ENCODE peak calls at places on chromosome 12, in seven cellular contexts. T, P, W, I, Q, G and K are unnamed samples.

GRCh38 chr12:80142640-80143039 is 43.3 kb downstream of the OTOGL start:
- DNase-seq in T (no peak), P (no peak), W (no peak), I (no peak), Q (no peak), G (no peak), K (no peak)

GRCh38 chr12:112153181-112153899 is 28.0 kb downstream of the TRAFD1 start:
- DNase-seq in T (no peak), P (no peak), W (no peak), I (no peak), Q (no peak), G (no peak), K (no peak)

GRCh38 chr12:113932411-113933196 is 33.5 kb downstream of the RBM19 start:
- DNase-seq in T (no peak), P (no peak), W (no peak), I (peak; percentile 16), Q (no peak), G (peak; percentile 8), K (peak; percentile 41)

GRCh38 chr12:26651566-26652188 is 181.3 kb downstream of the ITPR2 start:
- DNase-seq in T (peak; percentile 75), P (peak; percentile 75), W (peak; percentile 69), I (peak; percentile 89), Q (no peak), G (peak; percentile 78), K (peak; percentile 30)

GRCh38 chr12:64181504-64182291 is 40.4 kb downstream of the KICS2 start:
- DNase-seq in T (peak; percentile 97), P (peak; percentile 16), W (peak; percentile 50), I (peak; percentile 42), Q (no peak), G (peak; percentile 8), K (no peak)

GRCh38 chr12:20438307-20438779 is 70.0 kb downstream of the PDE3A start:
- DNase-seq in T (no peak), P (no peak), W (no peak), I (no peak), Q (no peak), G (no peak), K (no peak)

GRCh38 chr12:117360551-117361311 is 695 bp downstream of the NOS1 start:
- DNase-seq in T (no peak), P (peak; percentile 50), W (peak; percentile 11), I (peak; percentile 70), Q (no peak), G (no peak), K (no peak)

GRCh38 chr12:51318846-51319570 is 5.0 kb downstream of the BIN2 start:
- DNase-seq in T (no peak), P (no peak), W (no peak), I (no peak), Q (no peak), G (no peak), K (no peak)

GRCh38 chr12:13187399-13187798 is 9.1 kb upstream of the EMP1 start:
- DNase-seq in T (no peak), P (no peak), W (no peak), I (no peak), Q (no peak), G (no peak), K (no peak)

GRCh38 chr12:34219046-34219770 is 196.9 kb downstream of the ALG10 start:
- DNase-seq in T (no peak), P (no peak), W (peak; percentile 35), I (peak; percentile 4), Q (no peak), G (no peak), K (no peak)

GRCh38 chr12:612886-613285 is 50.4 kb downstream of the NINJ2 start:
- DNase-seq in T (no peak), P (no peak), W (no peak), I (no peak), Q (no peak), G (no peak), K (no peak)

GRCh38 chr12:48782457-48783395 is 6.2 kb downstream of the ADCY6 start:
- DNase-seq in T (no peak), P (no peak), W (no peak), I (peak; percentile 52), Q (no peak), G (no peak), K (no peak)

GRCh38 chr12:6373022-6373787 is 2.2 kb downstream of the SCNN1A start:
- DNase-seq in T (no peak), P (no peak), W (no peak), I (no peak), Q (no peak), G (no peak), K (no peak)

GRCh38 chr12:46342562-46343033 is 30.0 kb downstream of the SLC38A2 start:
- DNase-seq in T (no peak), P (peak; percentile 35), W (peak; percentile 25), I (peak; percentile 76), Q (peak; percentile 26), G (no peak), K (no peak)

GRCh38 chr12:19338405-19338804 is 100.9 kb upstream of the AEBP2 start:
- DNase-seq in T (no peak), P (no peak), W (no peak), I (no peak), Q (no peak), G (no peak), K (no peak)

GRCh38 chr12:119603767-119604166 is 10.2 kb downstream of the TMEM233 start:
- DNase-seq in T (no peak), P (no peak), W (no peak), I (no peak), Q (no peak), G (no peak), K (no peak)

GRCh38 chr12:102568151-102568815 is 87.9 kb upstream of the IGF1 start:
- DNase-seq in T (no peak), P (no peak), W (no peak), I (no peak), Q (no peak), G (no peak), K (no peak)

GRCh38 chr12:46365951-46366379 is 6.6 kb downstream of the SLC38A2 start:
- DNase-seq in T (no peak), P (no peak), W (no peak), I (no peak), Q (no peak), G (no peak), K (no peak)

GRCh38 chr12:30462249-30462648 is 233.4 kb downstream of the IPO8 start:
- DNase-seq in T (no peak), P (no peak), W (no peak), I (no peak), Q (no peak), G (no peak), K (no peak)

GRCh38 chr12:103779410-103780092 is 61.5 kb downstream of the NT5DC3 start:
- DNase-seq in T (peak; percentile 47), P (no peak), W (no peak), I (peak; percentile 41), Q (no peak), G (no peak), K (no peak)

GRCh38 chr12:79482323-79482722 is 208.4 kb downstream of the PAWR start:
- DNase-seq in T (no peak), P (no peak), W (no peak), I (peak; percentile 51), Q (no peak), G (no peak), K (no peak)

GRCh38 chr12:108950991-108951739 is 69.7 kb downstream of the SVOP start:
- DNase-seq in T (peak; percentile 20), P (peak; percentile 74), W (peak; percentile 72), I (peak; percentile 91), Q (peak; percentile 56), G (peak; percentile 50), K (peak; percentile 24)

GRCh38 chr12:118063567-118064391 is 2.8 kb upstream of the WSB2 start:
- DNase-seq in T (no peak), P (no peak), W (no peak), I (no peak), Q (no peak), G (no peak), K (no peak)

GRCh38 chr12:130988261-130989175 is 34.8 kb downstream of the ADGRD1 start:
- DNase-seq in T (no peak), P (no peak), W (no peak), I (no peak), Q (no peak), G (no peak), K (no peak)

GRCh38 chr12:102376251-102376747 is 104.1 kb downstream of the IGF1 start:
- DNase-seq in T (no peak), P (no peak), W (no peak), I (no peak), Q (no peak), G (no peak), K (no peak)

GRCh38 chr12:56086096-56086495 is 6.1 kb downstream of the ERBB3 start:
- DNase-seq in T (no peak), P (no peak), W (no peak), I (peak; percentile 12), Q (no peak), G (no peak), K (no peak)

GRCh38 chr12:98037401-98038140 is 477.8 kb upstream of the TMPO start:
- DNase-seq in T (no peak), P (no peak), W (no peak), I (no peak), Q (no peak), G (no peak), K (no peak)

GRCh38 chr12:10119072-10119471 is 10.9 kb downstream of the CLEC7A start:
- DNase-seq in T (no peak), P (no peak), W (no peak), I (no peak), Q (no peak), G (no peak), K (no peak)

GRCh38 chr12:109931143-109931542 is 31.1 kb downstream of the TCHP start:
- DNase-seq in T (no peak), P (no peak), W (no peak), I (no peak), Q (no peak), G (no peak), K (no peak)

GRCh38 chr12:125889742-125890141 is 824.5 kb downstream of the AACS start:
- DNase-seq in T (no peak), P (no peak), W (no peak), I (no peak), Q (no peak), G (no peak), K (no peak)

GRCh38 chr12:22100952-22101748 is 55.1 kb downstream of the CMAS start:
- DNase-seq in T (peak; percentile 15), P (peak; percentile 44), W (peak; percentile 22), I (peak; percentile 86), Q (peak; percentile 20), G (peak; percentile 28), K (no peak)

GRCh38 chr12:11650697-11651281 is 1.3 kb downstream of the ETV6 start:
- DNase-seq in T (no peak), P (no peak), W (peak; percentile 34), I (no peak), Q (no peak), G (no peak), K (no peak)

GRCh38 chr12:6280053-6280469 is 30.4 kb upstream of the PLEKHG6 start:
- DNase-seq in T (peak; percentile 95), P (no peak), W (no peak), I (no peak), Q (no peak), G (no peak), K (no peak)

GRCh38 chr12:121711925-121712461 is 559 bp upstream of the TMEM120B start:
- DNase-seq in T (no peak), P (peak; percentile 28), W (peak; percentile 85), I (peak; percentile 62), Q (no peak), G (no peak), K (no peak)

GRCh38 chr12:95151821-95152220 is 65.4 kb downstream of the FGD6 start:
- DNase-seq in T (no peak), P (no peak), W (no peak), I (no peak), Q (no peak), G (no peak), K (no peak)

GRCh38 chr12:57111046-57111698 is at the start of gene STAT6:
- DNase-seq in T (peak; percentile 51), P (peak; percentile 48), W (no peak), I (peak; percentile 77), Q (peak; percentile 74), G (peak; percentile 48), K (peak; percentile 7)

GRCh38 chr12:123890536-123890902 is 82.1 kb downstream of the CCDC92 start:
- DNase-seq in T (no peak), P (no peak), W (no peak), I (no peak), Q (no peak), G (no peak), K (no peak)

GRCh38 chr12:1791104-1791927 is 29.0 kb upstream of the LRTM2 start:
- DNase-seq in T (no peak), P (peak; percentile 61), W (peak; percentile 69), I (peak; percentile 73), Q (peak; percentile 60), G (no peak), K (peak; percentile 78)